ENCODE peak calls at places on chromosomes 13 and 19, in five cellular contexts. One of them, this sample, is unnamed.

GRCh38 chr13:98202026-98202425 is 25.0 kb upstream of the RNF113B start:
- DNase-seq in tibial nerve: no peak
- DNase-seq in body of pancreas: no peak
- DNase-seq in uterus: no peak
- DNase-seq in transverse colon: peak
- DNase-seq in this sample: no peak

GRCh38 chr19:32651729-32652140 is 23.2 kb downstream of the ANKRD27 start:
- DNase-seq in tibial nerve: no peak
- DNase-seq in body of pancreas: no peak
- DNase-seq in uterus: no peak
- DNase-seq in transverse colon: peak
- DNase-seq in this sample: peak

GRCh38 chr19:4183967-4184717 is 1.7 kb downstream of the ANKRD24 start:
- DNase-seq in tibial nerve: no peak
- DNase-seq in body of pancreas: no peak
- DNase-seq in uterus: no peak
- DNase-seq in transverse colon: no peak
- DNase-seq in this sample: no peak

GRCh38 chr19:34336781-34337271 is 28.2 kb upstream of the GPI start:
- DNase-seq in tibial nerve: no peak
- DNase-seq in body of pancreas: no peak
- DNase-seq in uterus: no peak
- DNase-seq in transverse colon: no peak
- DNase-seq in this sample: peak

GRCh38 chr13:97933736-97934135 is 19.7 kb upstream of the IPO5 start:
- DNase-seq in tibial nerve: no peak
- DNase-seq in body of pancreas: no peak
- DNase-seq in uterus: no peak
- DNase-seq in transverse colon: no peak
- DNase-seq in this sample: no peak

GRCh38 chr19:49151339-49152217 is 3.6 kb downstream of the HRC start:
- DNase-seq in tibial nerve: no peak
- DNase-seq in body of pancreas: peak
- DNase-seq in uterus: peak
- DNase-seq in transverse colon: peak
- DNase-seq in this sample: peak

GRCh38 chr19:13982773-13983172 is 23.3 kb downstream of the RFX1 start:
- DNase-seq in tibial nerve: no peak
- DNase-seq in body of pancreas: no peak
- DNase-seq in uterus: no peak
- DNase-seq in transverse colon: no peak
- DNase-seq in this sample: no peak

GRCh38 chr19:36060430-36060829 is 5.7 kb downstream of the WDR62 start:
- DNase-seq in tibial nerve: no peak
- DNase-seq in body of pancreas: no peak
- DNase-seq in uterus: peak
- DNase-seq in transverse colon: peak
- DNase-seq in this sample: peak

GRCh38 chr13:24746618-24747247 is 17.2 kb upstream of the RNF17 start:
- DNase-seq in tibial nerve: no peak
- DNase-seq in body of pancreas: no peak
- DNase-seq in uterus: no peak
- DNase-seq in transverse colon: no peak
- DNase-seq in this sample: peak

GRCh38 chr13:85806553-85807175 is 7.4 kb upstream of the SLITRK6 start:
- DNase-seq in tibial nerve: no peak
- DNase-seq in body of pancreas: no peak
- DNase-seq in uterus: no peak
- DNase-seq in transverse colon: no peak
- DNase-seq in this sample: peak

GRCh38 chr13:80361883-80362327 is 21.0 kb upstream of the SPRY2 start:
- DNase-seq in tibial nerve: no peak
- DNase-seq in body of pancreas: no peak
- DNase-seq in uterus: no peak
- DNase-seq in transverse colon: no peak
- DNase-seq in this sample: peak

GRCh38 chr19:30111051-30111450 is 169.0 kb downstream of the URI1 start:
- DNase-seq in tibial nerve: no peak
- DNase-seq in body of pancreas: no peak
- DNase-seq in uterus: no peak
- DNase-seq in transverse colon: no peak
- DNase-seq in this sample: no peak

GRCh38 chr19:11164879-11165406 is 9.4 kb upstream of the SPC24 start:
- DNase-seq in tibial nerve: peak
- DNase-seq in body of pancreas: peak
- DNase-seq in uterus: peak
- DNase-seq in transverse colon: peak
- DNase-seq in this sample: no peak

GRCh38 chr19:7366701-7367420 is 18.1 kb downstream of the ARHGEF18 start:
- DNase-seq in tibial nerve: no peak
- DNase-seq in body of pancreas: no peak
- DNase-seq in uterus: no peak
- DNase-seq in transverse colon: no peak
- DNase-seq in this sample: peak

GRCh38 chr19:12052057-12052570 is 647 bp downstream of the ZNF878 start:
- DNase-seq in tibial nerve: no peak
- DNase-seq in body of pancreas: no peak
- DNase-seq in uterus: no peak
- DNase-seq in transverse colon: no peak
- DNase-seq in this sample: no peak

GRCh38 chr19:45615795-45616708 is 14.0 kb upstream of the GPR4 start:
- DNase-seq in tibial nerve: peak
- DNase-seq in body of pancreas: peak
- DNase-seq in uterus: peak
- DNase-seq in transverse colon: peak
- DNase-seq in this sample: peak

GRCh38 chr13:95307507-95307906 is 6.3 kb upstream of the ABCC4 start:
- DNase-seq in tibial nerve: no peak
- DNase-seq in body of pancreas: no peak
- DNase-seq in uterus: no peak
- DNase-seq in transverse colon: no peak
- DNase-seq in this sample: no peak

GRCh38 chr13:39452412-39452811 is 150.6 kb downstream of the LHFPL6 start:
- DNase-seq in tibial nerve: no peak
- DNase-seq in body of pancreas: no peak
- DNase-seq in uterus: no peak
- DNase-seq in transverse colon: no peak
- DNase-seq in this sample: no peak

GRCh38 chr19:16136185-16137067 is 7.1 kb upstream of the HSH2D start:
- DNase-seq in tibial nerve: no peak
- DNase-seq in body of pancreas: peak
- DNase-seq in uterus: no peak
- DNase-seq in transverse colon: no peak
- DNase-seq in this sample: no peak
- TF ChIP-seq POLR2A in tibial nerve: no peak
- TF ChIP-seq POLR2A in body of pancreas: no peak
- TF ChIP-seq POLR2A in uterus: no peak
- TF ChIP-seq POLR2A in transverse colon: no peak
- TF ChIP-seq POLR2A in this sample: no peak

DNA sequence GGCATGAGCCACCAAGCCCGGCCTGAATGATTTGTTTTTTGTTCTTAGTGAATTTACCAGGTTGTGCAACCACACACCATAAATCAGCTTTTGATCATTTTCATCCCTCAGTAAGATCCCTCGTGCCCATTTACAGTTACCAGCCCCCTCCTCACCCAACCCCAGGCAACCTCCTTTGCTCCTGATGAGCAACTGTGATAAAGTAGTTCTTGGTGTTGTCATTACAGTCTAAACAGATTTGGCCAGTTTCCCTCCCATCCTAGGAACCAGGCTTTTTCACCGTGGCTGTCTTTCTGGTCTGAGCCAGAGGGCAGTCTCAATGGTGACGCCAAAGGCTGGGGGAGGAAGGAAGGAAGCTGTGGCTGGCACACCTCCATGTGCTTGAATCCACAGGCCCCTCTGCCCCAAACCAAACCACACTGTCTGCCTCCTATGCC is 61.2 kb upstream of the WDFY2 start:
- DNase-seq in tibial nerve: no peak
- DNase-seq in body of pancreas: peak
- DNase-seq in uterus: peak
- DNase-seq in transverse colon: peak
- DNase-seq in this sample: no peak
- TF ChIP-seq POLR2A in tibial nerve: no peak
- TF ChIP-seq POLR2A in body of pancreas: no peak
- TF ChIP-seq POLR2A in uterus: no peak
- TF ChIP-seq POLR2A in transverse colon: no peak
- TF ChIP-seq POLR2A in this sample: no peak

GRCh38 chr19:798415-799075 is 1.3 kb downstream of the PTBP1 start:
- DNase-seq in tibial nerve: no peak
- DNase-seq in body of pancreas: peak
- DNase-seq in uterus: no peak
- DNase-seq in transverse colon: peak
- DNase-seq in this sample: peak

GRCh38 chr19:794989-795658 is 2.1 kb upstream of the PTBP1 start:
- DNase-seq in tibial nerve: no peak
- DNase-seq in body of pancreas: no peak
- DNase-seq in uterus: no peak
- DNase-seq in transverse colon: no peak
- DNase-seq in this sample: no peak

GRCh38 chr19:795691-796581 is 1.3 kb upstream of the PTBP1 start:
- DNase-seq in tibial nerve: no peak
- DNase-seq in body of pancreas: no peak
- DNase-seq in uterus: no peak
- DNase-seq in transverse colon: no peak
- DNase-seq in this sample: no peak

GRCh38 chr19:797528-798414 is 519 bp downstream of the PTBP1 start:
- DNase-seq in tibial nerve: peak
- DNase-seq in body of pancreas: peak
- DNase-seq in uterus: peak
- DNase-seq in transverse colon: peak
- DNase-seq in this sample: peak

GRCh38 chr19:796692-797527 is at the start of gene PTBP1:
- DNase-seq in tibial nerve: peak
- DNase-seq in body of pancreas: peak
- DNase-seq in uterus: peak
- DNase-seq in transverse colon: peak
- DNase-seq in this sample: peak
- TF ChIP-seq POLR2A in tibial nerve: peak
- TF ChIP-seq POLR2A in body of pancreas: peak
- TF ChIP-seq POLR2A in uterus: peak
- TF ChIP-seq POLR2A in transverse colon: peak
- TF ChIP-seq POLR2A in this sample: peak

GRCh38 chr19:18833849-18834643 is 2.3 kb downstream of the UPF1 start:
- DNase-seq in tibial nerve: no peak
- DNase-seq in body of pancreas: peak
- DNase-seq in uterus: no peak
- DNase-seq in transverse colon: peak
- DNase-seq in this sample: peak

GRCh38 chr19:18833141-18833476 is 1.4 kb downstream of the UPF1 start:
- DNase-seq in tibial nerve: no peak
- DNase-seq in body of pancreas: no peak
- DNase-seq in uterus: no peak
- DNase-seq in transverse colon: no peak
- DNase-seq in this sample: no peak

GRCh38 chr19:18832331-18833140 is 777 bp downstream of the UPF1 start:
- DNase-seq in tibial nerve: no peak
- DNase-seq in body of pancreas: peak
- DNase-seq in uterus: no peak
- DNase-seq in transverse colon: peak
- DNase-seq in this sample: peak

GRCh38 chr19:18830488-18830887 is 1.3 kb upstream of the UPF1 start:
- DNase-seq in tibial nerve: no peak
- DNase-seq in body of pancreas: no peak
- DNase-seq in uterus: no peak
- DNase-seq in transverse colon: no peak
- DNase-seq in this sample: no peak

DNA sequence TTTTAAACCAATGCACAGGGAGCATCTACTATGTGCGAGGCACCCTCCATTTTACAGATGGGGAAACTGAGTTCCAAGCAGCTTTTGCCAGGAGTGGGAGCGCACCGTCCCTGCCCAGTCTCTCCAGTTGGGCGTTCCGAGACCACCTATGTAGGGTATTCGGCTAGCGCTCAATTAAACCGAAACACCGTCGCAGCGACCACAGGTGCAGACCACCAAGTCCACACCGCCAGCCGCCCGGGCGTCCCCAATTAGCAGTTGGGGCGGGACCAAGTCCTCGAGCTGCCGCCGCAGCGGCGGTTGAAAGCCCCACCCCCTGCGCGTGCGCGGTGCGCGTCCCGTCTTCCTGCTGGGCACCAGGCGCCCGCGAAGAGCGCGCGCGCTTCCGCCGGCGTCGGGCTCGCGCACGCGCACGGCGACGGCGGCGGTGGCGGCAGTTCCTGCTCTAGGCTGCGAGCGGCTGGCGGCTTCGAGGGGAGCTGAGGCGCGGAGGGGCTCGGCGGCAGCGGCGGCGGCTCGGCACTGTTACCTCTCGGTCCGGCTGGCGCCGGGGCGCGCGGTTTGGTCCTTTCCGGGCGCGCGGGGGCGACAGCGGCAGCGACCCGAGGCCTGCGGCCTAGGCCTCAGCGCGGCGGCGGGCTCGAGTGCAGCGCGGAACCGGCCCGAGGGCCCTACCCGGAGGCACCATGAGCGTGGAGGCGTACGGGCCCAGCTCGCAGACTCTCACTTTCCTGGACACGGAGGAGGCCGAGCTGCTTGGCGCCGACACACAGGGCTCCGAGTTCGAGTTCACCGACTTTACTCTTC is at the start of gene UPF1:
- DNase-seq in tibial nerve: peak
- DNase-seq in body of pancreas: peak
- DNase-seq in uterus: peak
- DNase-seq in transverse colon: peak
- DNase-seq in this sample: peak
- TF ChIP-seq POLR2A in tibial nerve: peak
- TF ChIP-seq POLR2A in body of pancreas: peak
- TF ChIP-seq POLR2A in uterus: peak
- TF ChIP-seq POLR2A in transverse colon: peak
- TF ChIP-seq POLR2A in this sample: peak

GRCh38 chr19:9140159-9140874 is at the start of gene ZNF317:
- DNase-seq in tibial nerve: peak
- DNase-seq in body of pancreas: peak
- DNase-seq in uterus: peak
- DNase-seq in transverse colon: peak
- DNase-seq in this sample: peak
- TF ChIP-seq POLR2A in tibial nerve: peak
- TF ChIP-seq POLR2A in body of pancreas: peak
- TF ChIP-seq POLR2A in uterus: no peak
- TF ChIP-seq POLR2A in transverse colon: peak
- TF ChIP-seq POLR2A in this sample: peak

DNA sequence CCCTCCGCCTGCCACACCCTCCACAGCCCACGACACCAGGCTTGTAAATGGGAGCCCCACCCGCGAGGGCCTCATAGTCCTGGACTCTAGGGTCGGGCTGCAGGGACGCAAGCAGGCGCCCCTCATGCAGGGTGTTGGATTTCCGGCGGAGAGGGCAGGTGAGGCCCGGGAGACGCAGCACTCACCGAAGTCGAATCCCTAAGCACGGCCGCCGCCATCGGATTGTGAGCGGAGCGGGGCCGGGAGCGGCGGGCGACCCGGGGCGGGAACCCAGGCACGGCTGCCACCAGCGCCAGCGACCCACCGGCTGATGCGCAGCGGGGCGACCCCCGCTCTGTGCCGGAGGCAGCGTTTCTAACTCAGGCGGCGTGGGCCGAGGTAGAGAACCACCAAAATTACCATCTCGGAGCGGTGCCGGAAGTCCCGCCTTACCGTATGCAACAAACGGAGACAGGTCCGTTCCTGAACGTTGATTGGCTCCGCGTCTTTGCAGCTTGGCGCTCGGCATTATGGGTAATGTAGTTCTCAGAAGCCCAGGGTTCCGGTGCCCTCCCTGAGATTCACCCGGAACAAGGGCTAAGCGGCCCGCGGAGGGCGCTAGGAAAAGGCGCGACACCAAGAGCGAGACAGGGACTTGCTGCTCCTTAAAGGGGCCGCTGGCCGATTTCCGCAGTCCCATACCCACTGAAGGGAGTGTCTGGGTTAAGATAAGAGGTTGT is at the start of gene ZNF416:
- DNase-seq in tibial nerve: peak
- DNase-seq in body of pancreas: peak
- DNase-seq in uterus: peak
- DNase-seq in transverse colon: peak
- DNase-seq in this sample: peak
- TF ChIP-seq POLR2A in tibial nerve: no peak
- TF ChIP-seq POLR2A in body of pancreas: peak
- TF ChIP-seq POLR2A in uterus: no peak
- TF ChIP-seq POLR2A in transverse colon: no peak
- TF ChIP-seq POLR2A in this sample: peak

This sample was measured in erythroblast.